ENCODE peak calls at places on chromosomes 13 and 19, in five cellular contexts. One of them, this sample, is unnamed.

GRCh38 chr19:29812080-29812880 is 489 bp downstream of the CCNE1 start:
- DNase-seq in kidney epithelial cell: no peak
- DNase-seq in activated T-helper 1 cell treated with anti-CD3 and anti-CD28 coated beads, Interleukin-12 subunit alpha, Interleukin-12 subunit beta, Interleukin-2, Interleukin-4 antibody, amounts not matched to agents 30 ng/mL and 10 ng/mL and 1 ng/mL, durations not matched to agents 14 hours and 24 hours and 36 hours: no peak
- DNase-seq in AG09319: no peak
- DNase-seq in NCI-H2029: no peak
- DNase-seq in this sample: no peak

GRCh38 chr19:5498817-5499535 is 43.8 kb downstream of the ZNRF4 start:
- DNase-seq in activated T-helper 1 cell treated with anti-CD3 and anti-CD28 coated beads, Interleukin-12 subunit alpha, Interleukin-12 subunit beta, Interleukin-2, Interleukin-4 antibody, amounts not matched to agents 30 ng/mL and 10 ng/mL and 1 ng/mL, durations not matched to agents 14 hours and 24 hours and 36 hours: no peak
- DNase-seq in kidney epithelial cell: no peak
- DNase-seq in AG09319: no peak
- DNase-seq in NCI-H2029: no peak
- DNase-seq in this sample: no peak

GRCh38 chr19:33242911-33243310 is 17.3 kb upstream of the SLC7A10 start:
- DNase-seq in AG09319: no peak
- DNase-seq in NCI-H2029: no peak
- DNase-seq in activated T-helper 1 cell treated with anti-CD3 and anti-CD28 coated beads, Interleukin-12 subunit alpha, Interleukin-12 subunit beta, Interleukin-2, Interleukin-4 antibody, amounts not matched to agents 30 ng/mL and 10 ng/mL and 1 ng/mL, durations not matched to agents 14 hours and 24 hours and 36 hours: no peak
- DNase-seq in kidney epithelial cell: no peak
- DNase-seq in this sample: no peak

GRCh38 chr13:102707465-102707864 is 12.6 kb upstream of the METTL21C start:
- DNase-seq in AG09319: peak; percentile 88
- DNase-seq in activated T-helper 1 cell treated with anti-CD3 and anti-CD28 coated beads, Interleukin-12 subunit alpha, Interleukin-12 subunit beta, Interleukin-2, Interleukin-4 antibody, amounts not matched to agents 30 ng/mL and 10 ng/mL and 1 ng/mL, durations not matched to agents 14 hours and 24 hours and 36 hours: no peak
- DNase-seq in NCI-H2029: peak; percentile 1
- DNase-seq in kidney epithelial cell: peak; percentile 76
- DNase-seq in this sample: peak; percentile 75

GRCh38 chr19:2610637-2611482 is 91.6 kb downstream of the GNG7 start:
- DNase-seq in NCI-H2029: peak; percentile 66
- DNase-seq in kidney epithelial cell: peak; percentile 81
- DNase-seq in AG09319: peak; percentile 78
- DNase-seq in activated T-helper 1 cell treated with anti-CD3 and anti-CD28 coated beads, Interleukin-12 subunit alpha, Interleukin-12 subunit beta, Interleukin-2, Interleukin-4 antibody, amounts not matched to agents 30 ng/mL and 10 ng/mL and 1 ng/mL, durations not matched to agents 14 hours and 24 hours and 36 hours: peak; percentile 79
- DNase-seq in this sample: no peak

GRCh38 chr13:113724780-113725315 is 34.2 kb upstream of the TMEM255B start:
- DNase-seq in kidney epithelial cell: peak; percentile 18
- DNase-seq in NCI-H2029: peak; percentile 39
- DNase-seq in activated T-helper 1 cell treated with anti-CD3 and anti-CD28 coated beads, Interleukin-12 subunit alpha, Interleukin-12 subunit beta, Interleukin-2, Interleukin-4 antibody, amounts not matched to agents 30 ng/mL and 10 ng/mL and 1 ng/mL, durations not matched to agents 14 hours and 24 hours and 36 hours: peak; percentile 83
- DNase-seq in AG09319: no peak
- DNase-seq in this sample: no peak

GRCh38 chr13:21232196-21232595 is 55.7 kb downstream of the MRPL57 start:
- DNase-seq in AG09319: peak; percentile 31
- DNase-seq in activated T-helper 1 cell treated with anti-CD3 and anti-CD28 coated beads, Interleukin-12 subunit alpha, Interleukin-12 subunit beta, Interleukin-2, Interleukin-4 antibody, amounts not matched to agents 30 ng/mL and 10 ng/mL and 1 ng/mL, durations not matched to agents 14 hours and 24 hours and 36 hours: no peak
- DNase-seq in kidney epithelial cell: no peak
- DNase-seq in NCI-H2029: no peak
- DNase-seq in this sample: no peak

GRCh38 chr13:101111894-101112293 is 304.4 kb downstream of the NALCN start:
- DNase-seq in AG09319: no peak
- DNase-seq in kidney epithelial cell: no peak
- DNase-seq in activated T-helper 1 cell treated with anti-CD3 and anti-CD28 coated beads, Interleukin-12 subunit alpha, Interleukin-12 subunit beta, Interleukin-2, Interleukin-4 antibody, amounts not matched to agents 30 ng/mL and 10 ng/mL and 1 ng/mL, durations not matched to agents 14 hours and 24 hours and 36 hours: no peak
- DNase-seq in NCI-H2029: no peak
- DNase-seq in this sample: no peak

GRCh38 chr19:30391052-30391451 is 18.9 kb downstream of the ZNF536 start:
- DNase-seq in AG09319: no peak
- DNase-seq in kidney epithelial cell: no peak
- DNase-seq in activated T-helper 1 cell treated with anti-CD3 and anti-CD28 coated beads, Interleukin-12 subunit alpha, Interleukin-12 subunit beta, Interleukin-2, Interleukin-4 antibody, amounts not matched to agents 30 ng/mL and 10 ng/mL and 1 ng/mL, durations not matched to agents 14 hours and 24 hours and 36 hours: no peak
- DNase-seq in NCI-H2029: no peak
- DNase-seq in this sample: no peak

GRCh38 chr13:28449826-28450773 is 44.8 kb downstream of the FLT1 start:
- DNase-seq in AG09319: no peak
- DNase-seq in kidney epithelial cell: no peak
- DNase-seq in NCI-H2029: no peak
- DNase-seq in activated T-helper 1 cell treated with anti-CD3 and anti-CD28 coated beads, Interleukin-12 subunit alpha, Interleukin-12 subunit beta, Interleukin-2, Interleukin-4 antibody, amounts not matched to agents 30 ng/mL and 10 ng/mL and 1 ng/mL, durations not matched to agents 14 hours and 24 hours and 36 hours: no peak
- DNase-seq in this sample: peak; percentile 40

GRCh38 chr13:19586904-19587634 is 25.7 kb upstream of the TPTE2 start:
- DNase-seq in kidney epithelial cell: no peak
- DNase-seq in activated T-helper 1 cell treated with anti-CD3 and anti-CD28 coated beads, Interleukin-12 subunit alpha, Interleukin-12 subunit beta, Interleukin-2, Interleukin-4 antibody, amounts not matched to agents 30 ng/mL and 10 ng/mL and 1 ng/mL, durations not matched to agents 14 hours and 24 hours and 36 hours: peak; percentile 69
- DNase-seq in NCI-H2029: no peak
- DNase-seq in AG09319: no peak
- DNase-seq in this sample: peak; percentile 24

GRCh38 chr13:97235549-97236206 is 13.5 kb downstream of the MBNL2 start:
- DNase-seq in kidney epithelial cell: no peak
- DNase-seq in NCI-H2029: peak; percentile 36
- DNase-seq in AG09319: no peak
- DNase-seq in activated T-helper 1 cell treated with anti-CD3 and anti-CD28 coated beads, Interleukin-12 subunit alpha, Interleukin-12 subunit beta, Interleukin-2, Interleukin-4 antibody, amounts not matched to agents 30 ng/mL and 10 ng/mL and 1 ng/mL, durations not matched to agents 14 hours and 24 hours and 36 hours: no peak
- DNase-seq in this sample: no peak

GRCh38 chr19:19026299-19026971 is 6.9 kb downstream of the SUGP2 start:
- DNase-seq in AG09319: no peak
- DNase-seq in activated T-helper 1 cell treated with anti-CD3 and anti-CD28 coated beads, Interleukin-12 subunit alpha, Interleukin-12 subunit beta, Interleukin-2, Interleukin-4 antibody, amounts not matched to agents 30 ng/mL and 10 ng/mL and 1 ng/mL, durations not matched to agents 14 hours and 24 hours and 36 hours: no peak
- DNase-seq in kidney epithelial cell: no peak
- DNase-seq in NCI-H2029: no peak
- DNase-seq in this sample: no peak

GRCh38 chr13:50463662-50464061 is 379.8 kb downstream of the DLEU7 start:
- DNase-seq in AG09319: no peak
- DNase-seq in activated T-helper 1 cell treated with anti-CD3 and anti-CD28 coated beads, Interleukin-12 subunit alpha, Interleukin-12 subunit beta, Interleukin-2, Interleukin-4 antibody, amounts not matched to agents 30 ng/mL and 10 ng/mL and 1 ng/mL, durations not matched to agents 14 hours and 24 hours and 36 hours: no peak
- DNase-seq in NCI-H2029: no peak
- DNase-seq in kidney epithelial cell: no peak
- DNase-seq in this sample: no peak

GRCh38 chr13:94063096-94063495 is 416.4 kb downstream of the DCT start:
- DNase-seq in AG09319: peak; percentile 15
- DNase-seq in activated T-helper 1 cell treated with anti-CD3 and anti-CD28 coated beads, Interleukin-12 subunit alpha, Interleukin-12 subunit beta, Interleukin-2, Interleukin-4 antibody, amounts not matched to agents 30 ng/mL and 10 ng/mL and 1 ng/mL, durations not matched to agents 14 hours and 24 hours and 36 hours: no peak
- DNase-seq in kidney epithelial cell: no peak
- DNase-seq in NCI-H2029: no peak
- DNase-seq in this sample: peak; percentile 43

GRCh38 chr19:5093297-5093858 is 124.5 kb downstream of the KDM4B start:
- DNase-seq in NCI-H2029: no peak
- DNase-seq in activated T-helper 1 cell treated with anti-CD3 and anti-CD28 coated beads, Interleukin-12 subunit alpha, Interleukin-12 subunit beta, Interleukin-2, Interleukin-4 antibody, amounts not matched to agents 30 ng/mL and 10 ng/mL and 1 ng/mL, durations not matched to agents 14 hours and 24 hours and 36 hours: no peak
- DNase-seq in AG09319: no peak
- DNase-seq in kidney epithelial cell: no peak
- DNase-seq in this sample: no peak

GRCh38 chr13:79674765-79675515 is 194.0 kb downstream of the NDFIP2 start:
- DNase-seq in kidney epithelial cell: no peak
- DNase-seq in NCI-H2029: no peak
- DNase-seq in AG09319: no peak
- DNase-seq in activated T-helper 1 cell treated with anti-CD3 and anti-CD28 coated beads, Interleukin-12 subunit alpha, Interleukin-12 subunit beta, Interleukin-2, Interleukin-4 antibody, amounts not matched to agents 30 ng/mL and 10 ng/mL and 1 ng/mL, durations not matched to agents 14 hours and 24 hours and 36 hours: no peak
- DNase-seq in this sample: no peak

GRCh38 chr19:40274585-40275544 is 10.3 kb downstream of the AKT2 start:
- DNase-seq in NCI-H2029: no peak
- DNase-seq in kidney epithelial cell: no peak
- DNase-seq in activated T-helper 1 cell treated with anti-CD3 and anti-CD28 coated beads, Interleukin-12 subunit alpha, Interleukin-12 subunit beta, Interleukin-2, Interleukin-4 antibody, amounts not matched to agents 30 ng/mL and 10 ng/mL and 1 ng/mL, durations not matched to agents 14 hours and 24 hours and 36 hours: no peak
- DNase-seq in AG09319: no peak
- DNase-seq in this sample: no peak

GRCh38 chr13:40388617-40389016 is 277.8 kb downstream of the FOXO1 start:
- DNase-seq in kidney epithelial cell: no peak
- DNase-seq in NCI-H2029: peak; percentile 23
- DNase-seq in AG09319: no peak
- DNase-seq in activated T-helper 1 cell treated with anti-CD3 and anti-CD28 coated beads, Interleukin-12 subunit alpha, Interleukin-12 subunit beta, Interleukin-2, Interleukin-4 antibody, amounts not matched to agents 30 ng/mL and 10 ng/mL and 1 ng/mL, durations not matched to agents 14 hours and 24 hours and 36 hours: peak; percentile 79
- DNase-seq in this sample: peak; percentile 47

GRCh38 chr13:114241918-114242317 is 7.2 kb downstream of the CDC16 start:
- DNase-seq in NCI-H2029: no peak
- DNase-seq in kidney epithelial cell: no peak
- DNase-seq in AG09319: no peak
- DNase-seq in activated T-helper 1 cell treated with anti-CD3 and anti-CD28 coated beads, Interleukin-12 subunit alpha, Interleukin-12 subunit beta, Interleukin-2, Interleukin-4 antibody, amounts not matched to agents 30 ng/mL and 10 ng/mL and 1 ng/mL, durations not matched to agents 14 hours and 24 hours and 36 hours: no peak
- DNase-seq in this sample: no peak

GRCh38 chr13:91699863-91700262 is 301.4 kb downstream of the GPC5 start:
- DNase-seq in AG09319: no peak
- DNase-seq in kidney epithelial cell: no peak
- DNase-seq in activated T-helper 1 cell treated with anti-CD3 and anti-CD28 coated beads, Interleukin-12 subunit alpha, Interleukin-12 subunit beta, Interleukin-2, Interleukin-4 antibody, amounts not matched to agents 30 ng/mL and 10 ng/mL and 1 ng/mL, durations not matched to agents 14 hours and 24 hours and 36 hours: no peak
- DNase-seq in NCI-H2029: no peak
- DNase-seq in this sample: no peak

This sample was measured in HFF-Myc.